ENCODE peak calls at places on chromosomes 5 and 9, in eight cellular contexts. E is fibroblast of lung, Z is GM23338, L is PC-9, T is HCT116, K is uterus, M is colonic mucosa, W is pancreas. P is an unnamed sample.

GRCh38 chr5:157454273-157454672 is 5.7 kb upstream of the NIPAL4 start:
- DNase-seq in E (no peak), Z (no peak), L (no peak), T (no peak), K (no peak), M (no peak), W (no peak), P (no peak)

GRCh38 chr9:135590486-135591079 is 29.0 kb downstream of the PAEP start:
- DNase-seq in E (no peak), Z (no peak), L (no peak), T (no peak), K (no peak), M (no peak), W (no peak), P (no peak)

GRCh38 chr5:126965487-126965886 is 64.9 kb downstream of the MARCHF3 start:
- DNase-seq in E (no peak), Z (no peak), L (no peak), T (no peak), K (no peak), M (no peak), W (no peak), P (no peak)

GRCh38 chr5:132819468-132819867 is 6.4 kb downstream of the SOWAHA start:
- DNase-seq in E (no peak), Z (peak), L (no peak), T (no peak), K (peak), M (no peak), W (no peak), P (no peak)

GRCh38 chr9:110308504-110309109 is 29.1 kb downstream of the TXNDC8 start:
- DNase-seq in E (no peak), Z (no peak), L (no peak), T (no peak), K (no peak), M (no peak), W (no peak), P (no peak)

GRCh38 chr9:89278997-89279739 is 31.8 kb upstream of the CKS2 start:
- DNase-seq in E (peak), Z (peak), L (no peak), T (peak), K (no peak), M (peak), W (no peak), P (no peak)

GRCh38 chr9:19479874-19480273 is 71.1 kb downstream of the ACER2 start:
- DNase-seq in E (no peak), Z (no peak), L (no peak), T (no peak), K (no peak), M (no peak), W (no peak), P (no peak)

GRCh38 chr5:178249191-178249989 is 16.8 kb upstream of the PHYKPL start:
- DNase-seq in E (peak), Z (no peak), L (no peak), T (no peak), K (no peak), M (no peak), W (no peak), P (peak)

GRCh38 chr9:114409842-114410241 is 22.1 kb upstream of the AKNA start:
- DNase-seq in E (no peak), Z (no peak), L (no peak), T (no peak), K (no peak), M (no peak), W (no peak), P (no peak)

GRCh38 chr5:60332244-60333018 is 367.5 kb downstream of the DEPDC1B start:
- DNase-seq in E (peak), Z (no peak), L (no peak), T (no peak), K (no peak), M (no peak), W (no peak), P (peak)

GRCh38 chr9:79280691-79281090 is 291.1 kb upstream of the TLE4 start:
- DNase-seq in E (no peak), Z (no peak), L (no peak), T (no peak), K (no peak), M (no peak), W (no peak), P (no peak)

GRCh38 chr9:128689820-128690683 is 1.0 kb downstream of the SET start:
- DNase-seq in E (peak), Z (peak), L (no peak), T (no peak), K (peak), M (peak), W (peak), P (no peak)

GRCh38 chr9:136742640-136743391 is at the start of gene LCN10:
- DNase-seq in E (no peak), Z (peak), L (peak), T (no peak), K (no peak), M (no peak), W (peak), P (no peak)

GRCh38 chr5:96070625-96071246 is 109.1 kb upstream of the ELL2 start:
- DNase-seq in E (no peak), Z (no peak), L (no peak), T (no peak), K (no peak), M (no peak), W (no peak), P (no peak)

GRCh38 chr5:74895906-74896305 is 29.7 kb upstream of the FAM169A start:
- DNase-seq in E (peak), Z (no peak), L (no peak), T (no peak), K (no peak), M (no peak), W (peak), P (no peak)

GRCh38 chr9:129612815-129613519 is 7.9 kb downstream of the C9orf50 start:
- DNase-seq in E (no peak), Z (no peak), L (no peak), T (no peak), K (no peak), M (no peak), W (peak), P (no peak)

GRCh38 chr5:140357731-140358093 is 2.3 kb upstream of the SLC4A9 start:
- DNase-seq in E (peak), Z (peak), L (peak), T (peak), K (peak), M (peak), W (peak), P (no peak)

GRCh38 chr5:154260224-154260859 is 69.8 kb downstream of the GALNT10 start:
- DNase-seq in E (peak), Z (peak), L (no peak), T (no peak), K (no peak), M (no peak), W (no peak), P (no peak)

GRCh38 chr5:50975840-50976239 is 309.4 kb downstream of the PARP8 start:
- DNase-seq in E (no peak), Z (no peak), L (no peak), T (no peak), K (no peak), M (no peak), W (no peak), P (no peak)

GRCh38 chr5:55226027-55226933 is 835 bp downstream of the MCIDAS start:
- DNase-seq in E (peak), Z (peak), L (peak), T (peak), K (no peak), M (peak), W (peak), P (no peak)

GRCh38 chr9:12843735-12844134 is 68.9 kb downstream of the LURAP1L start:
- DNase-seq in E (peak), Z (no peak), L (no peak), T (no peak), K (no peak), M (no peak), W (no peak), P (no peak)

GRCh38 chr5:178641711-178642110 is 14.9 kb upstream of the CLK4 start:
- DNase-seq in E (no peak), Z (no peak), L (no peak), T (no peak), K (no peak), M (no peak), W (no peak), P (no peak)

GRCh38 chr5:14699159-14699558 is 34.6 kb downstream of the OTULIN start:
- DNase-seq in E (no peak), Z (no peak), L (no peak), T (no peak), K (no peak), M (no peak), W (no peak), P (no peak)

GRCh38 chr5:147576646-147577535 is 67.0 kb upstream of the DPYSL3 start:
- DNase-seq in E (peak), Z (peak), L (peak), T (no peak), K (peak), M (peak), W (peak), P (no peak)

GRCh38 chr5:180259260-180259611 is 32.6 kb downstream of the MAPK9 start:
- DNase-seq in E (peak), Z (peak), L (no peak), T (no peak), K (no peak), M (no peak), W (no peak), P (no peak)

GRCh38 chr5:102845041-102845440 is 89.9 kb downstream of the PAM start:
- DNase-seq in E (no peak), Z (no peak), L (no peak), T (no peak), K (no peak), M (no peak), W (no peak), P (no peak)

GRCh38 chr5:156589859-156590216 is 260.3 kb upstream of the PPP1R2B start:
- DNase-seq in E (no peak), Z (no peak), L (no peak), T (no peak), K (no peak), M (no peak), W (no peak), P (no peak)

GRCh38 chr9:70352356-70352755 is 62.1 kb downstream of the KLF9 start:
- DNase-seq in E (peak), Z (no peak), L (no peak), T (no peak), K (no peak), M (no peak), W (no peak), P (no peak)

GRCh38 chr5:118468085-118468484 is 520.3 kb downstream of the DTWD2 start:
- DNase-seq in E (no peak), Z (no peak), L (no peak), T (no peak), K (no peak), M (no peak), W (no peak), P (no peak)

GRCh38 chr9:68540712-68541535 is at the start of gene TMEM252:
- DNase-seq in E (no peak), Z (no peak), L (no peak), T (no peak), K (no peak), M (no peak), W (no peak), P (no peak)

GRCh38 chr9:68536876-68537490 is 3.7 kb downstream of the TMEM252 start:
- DNase-seq in E (no peak), Z (no peak), L (no peak), T (no peak), K (no peak), M (no peak), W (no peak), P (no peak)

GRCh38 chr9:68538200-68538599 is 2.5 kb downstream of the TMEM252 start:
- DNase-seq in E (no peak), Z (no peak), L (no peak), T (no peak), K (peak), M (no peak), W (no peak), P (no peak)

GRCh38 chr9:68545033-68545705 is 4.5 kb upstream of the TMEM252 start:
- DNase-seq in E (no peak), Z (no peak), L (no peak), T (no peak), K (no peak), M (no peak), W (no peak), P (no peak)

DNA sequence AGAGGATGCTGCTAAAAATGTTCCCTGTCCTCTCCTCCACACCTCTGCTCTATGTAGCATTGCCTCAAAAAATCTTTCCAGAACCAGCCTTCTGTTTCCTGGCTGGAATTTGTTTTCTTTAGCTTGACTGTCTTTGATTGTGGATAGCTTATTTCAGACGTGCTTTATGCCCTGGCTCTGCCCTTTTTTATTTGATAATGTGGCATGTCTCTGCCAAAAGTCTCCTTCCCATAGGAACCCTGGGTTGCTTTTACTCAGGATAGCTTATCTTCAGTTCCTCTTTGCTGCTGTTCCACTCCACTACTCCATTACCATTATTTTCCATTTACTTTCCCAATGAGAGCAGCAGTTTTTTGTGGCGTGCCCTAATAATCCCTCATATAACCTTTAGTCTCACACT is 885 bp upstream of the TMEM252 start:
- DNase-seq in E (no peak), Z (no peak), L (no peak), T (no peak), K (no peak), M (no peak), W (no peak), P (no peak)
- H3K27ac ChIP-seq in E (no peak), Z (no peak), L (no peak), T (no peak), K (peak), M (peak), W (no peak), P (no peak)

GRCh38 chr5:57311251-57311650 is 137.4 kb downstream of the GPBP1 start:
- DNase-seq in E (peak), Z (peak), L (no peak), T (no peak), K (no peak), M (no peak), W (no peak), P (no peak)

GRCh38 chr5:57306359-57306758 is 132.5 kb downstream of the GPBP1 start:
- DNase-seq in E (no peak), Z (no peak), L (no peak), T (no peak), K (no peak), M (no peak), W (no peak), P (no peak)

GRCh38 chr5:57303985-57304384 is 130.1 kb downstream of the GPBP1 start:
- DNase-seq in E (no peak), Z (peak), L (no peak), T (no peak), K (no peak), M (no peak), W (no peak), P (no peak)

GRCh38 chr5:57304931-57305330 is 131.1 kb downstream of the GPBP1 start:
- DNase-seq in E (no peak), Z (no peak), L (no peak), T (no peak), K (no peak), M (no peak), W (no peak), P (no peak)

GRCh38 chr5:57307516-57307915 is 133.7 kb downstream of the GPBP1 start:
- DNase-seq in E (peak), Z (no peak), L (no peak), T (no peak), K (no peak), M (no peak), W (no peak), P (no peak)
- H3K27ac ChIP-seq in E (no peak), Z (no peak), L (no peak), T (no peak), K (no peak), M (no peak), W (no peak), P (no peak)

GRCh38 chr9:5013379-5013778 is 28.3 kb downstream of the JAK2 start:
- DNase-seq in E (no peak), Z (no peak), L (no peak), T (no peak), K (no peak), M (no peak), W (no peak), P (no peak)

GRCh38 chr9:5002811-5003210 is 17.7 kb downstream of the JAK2 start:
- DNase-seq in E (no peak), Z (no peak), L (no peak), T (no peak), K (no peak), M (no peak), W (no peak), P (no peak)

GRCh38 chr9:5008206-5008605 is 23.1 kb downstream of the JAK2 start:
- DNase-seq in E (peak), Z (no peak), L (no peak), T (no peak), K (no peak), M (no peak), W (no peak), P (no peak)
- H3K27ac ChIP-seq in E (no peak), Z (no peak), L (no peak), T (no peak), K (no peak), M (no peak), W (no peak), P (no peak)

GRCh38 chr5:172107606-172108005 is 80.4 kb downstream of the STK10 start:
- DNase-seq in E (peak), Z (no peak), L (peak), T (no peak), K (no peak), M (no peak), W (no peak), P (no peak)

GRCh38 chr5:172105811-172106210 is 82.2 kb downstream of the STK10 start:
- DNase-seq in E (no peak), Z (no peak), L (no peak), T (no peak), K (no peak), M (no peak), W (no peak), P (no peak)

GRCh38 chr5:172104801-172105701 is 83.0 kb downstream of the STK10 start:
- DNase-seq in E (no peak), Z (no peak), L (no peak), T (no peak), K (no peak), M (no peak), W (no peak), P (no peak)

GRCh38 chr5:172104021-172104420 is 84.0 kb downstream of the STK10 start:
- DNase-seq in E (no peak), Z (peak), L (peak), T (no peak), K (no peak), M (no peak), W (no peak), P (no peak)

DNA sequence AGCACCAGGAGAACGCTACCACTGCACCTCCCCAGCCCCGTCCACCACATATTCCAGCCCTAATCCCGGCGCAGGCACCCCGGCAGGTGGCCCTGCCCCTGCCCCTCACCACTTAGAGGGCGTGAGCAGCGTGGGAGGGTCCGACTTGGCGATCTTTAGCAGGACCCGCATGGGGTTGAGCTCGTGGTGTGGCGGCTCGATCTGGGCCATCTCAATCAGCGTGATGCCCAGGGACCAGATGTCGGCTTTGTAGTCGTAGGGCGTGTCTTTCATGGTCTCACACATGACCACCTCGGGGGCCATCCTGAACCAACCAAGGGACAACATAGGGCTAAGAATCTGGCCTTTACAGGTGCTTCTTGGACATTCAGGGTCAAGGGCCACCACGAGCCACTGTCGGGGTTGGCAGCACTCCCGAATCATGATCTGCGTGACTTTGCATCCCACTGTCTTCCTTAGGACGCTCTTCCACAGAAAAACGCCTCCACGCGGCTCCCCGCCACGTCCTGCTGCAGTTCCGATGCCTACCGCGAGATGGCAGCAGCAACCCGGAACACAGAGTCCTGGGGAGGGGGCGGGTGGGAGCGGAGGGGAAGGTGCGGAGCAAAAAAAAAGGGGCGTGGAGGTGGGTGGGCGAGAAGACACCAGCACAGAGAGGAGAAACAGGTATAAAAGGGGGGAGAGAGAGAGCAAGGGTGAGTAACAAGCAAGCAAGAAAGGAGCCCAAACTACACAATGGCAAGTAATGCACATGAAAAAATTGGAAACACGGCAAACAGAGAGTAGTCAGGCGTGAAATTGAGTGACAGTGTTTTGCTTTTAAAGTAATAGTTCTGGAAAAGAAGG is 81.3 kb downstream of the STK10 start:
- DNase-seq in E (no peak), Z (peak), L (peak), T (no peak), K (peak), M (peak), W (peak), P (no peak)
- H3K27ac ChIP-seq in E (peak), Z (no peak), L (peak), T (no peak), K (no peak), M (no peak), W (no peak), P (peak)

DNA sequence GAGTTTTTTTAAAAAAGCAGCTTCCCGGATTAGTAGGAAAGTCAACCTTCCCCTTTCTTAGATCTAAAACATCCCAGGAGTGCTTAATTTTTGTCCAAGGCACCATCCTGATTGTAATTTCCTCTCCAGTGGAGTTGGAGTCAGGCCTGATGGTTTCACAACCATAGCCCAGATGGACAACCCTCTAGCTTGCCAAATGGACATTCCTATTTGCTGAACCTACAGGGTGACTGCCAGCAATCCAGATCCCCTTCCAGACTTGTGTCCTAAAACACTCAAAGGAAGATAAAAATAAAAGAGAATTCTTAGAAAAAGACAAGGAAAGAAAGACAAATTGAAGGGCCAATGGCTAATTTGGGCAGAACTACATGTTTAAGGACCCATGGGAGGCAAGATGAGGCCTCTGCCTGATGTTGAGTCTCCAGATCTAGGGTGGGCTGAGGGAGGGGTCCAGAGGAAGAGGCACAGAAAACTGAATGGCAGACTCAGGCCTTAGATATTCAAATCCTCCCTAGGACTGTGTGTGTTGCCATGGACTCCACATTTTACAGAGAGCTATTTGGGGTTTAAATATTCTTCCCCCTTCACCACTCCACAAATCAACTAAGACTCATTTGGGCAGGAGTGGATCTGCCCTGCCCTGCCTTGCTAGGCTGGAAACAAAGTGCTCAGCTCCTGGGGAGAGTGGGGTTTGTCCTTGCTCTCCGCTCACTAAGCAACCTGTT is 38.5 kb upstream of the SLC44A1 start:
- DNase-seq in E (peak), Z (no peak), L (no peak), T (no peak), K (peak), M (peak), W (no peak), P (no peak)
- H3K27ac ChIP-seq in E (peak), Z (no peak), L (no peak), T (no peak), K (peak), M (peak), W (no peak), P (no peak)

DNA sequence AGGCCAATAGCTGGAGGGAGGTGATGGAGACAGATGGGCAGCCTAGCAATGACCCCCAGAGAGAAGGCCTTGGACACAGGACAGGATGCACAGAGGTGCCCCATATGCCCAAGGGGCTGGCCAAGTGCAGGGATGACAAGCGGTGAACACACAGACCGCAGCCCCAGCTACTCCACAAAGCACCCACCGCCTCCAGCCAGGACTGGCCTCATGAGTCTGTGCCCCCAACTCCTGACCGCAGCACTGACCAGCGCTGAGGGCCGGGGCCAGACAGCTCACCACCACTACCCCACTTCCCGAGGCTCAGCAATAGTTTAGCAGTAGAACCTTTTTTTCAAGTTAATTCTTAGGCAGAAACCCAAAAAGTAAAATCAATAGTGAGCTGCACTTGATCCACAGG is 14.2 kb downstream of the ROR2 start:
- DNase-seq in E (no peak), Z (no peak), L (no peak), T (no peak), K (no peak), M (no peak), W (no peak), P (no peak)
- H3K27ac ChIP-seq in E (no peak), Z (no peak), L (no peak), T (no peak), K (peak), M (no peak), W (no peak), P (no peak)